ENCODE peak calls at places on chromosomes 2 and 18, in six cellular contexts. K is pancreas, T is PC-3, L is heart right ventricle, A is right atrium auricular region, G is tibial artery. N is an unnamed sample.

GRCh38 chr2:88857951-88858406 is 166.5 kb downstream of the RPIA start:
- DNase-seq in K (peak; percentile 10), T (no peak), L (no peak), A (no peak), G (no peak), N (no peak)

GRCh38 chr18:65287642-65288041 is 463.2 kb upstream of the CDH7 start:
- DNase-seq in K (no peak), T (peak; percentile 8), L (no peak), A (no peak), G (no peak), N (no peak)

GRCh38 chr2:152560163-152560562 is 157.1 kb downstream of the PRPF40A start:
- DNase-seq in K (no peak), T (peak; percentile 63), L (no peak), A (no peak), G (no peak), N (no peak)

GRCh38 chr2:199310654-199311275 is 147.0 kb downstream of the SATB2 start:
- DNase-seq in K (no peak), T (no peak), L (no peak), A (no peak), G (no peak), N (no peak)

GRCh38 chr18:23291456-23292205 is 156.3 kb downstream of the CABLES1 start:
- DNase-seq in K (no peak), T (peak; percentile 86), L (no peak), A (no peak), G (no peak), N (no peak)

GRCh38 chr18:26710460-26711096 is 154.9 kb downstream of the AQP4 start:
- DNase-seq in K (no peak), T (no peak), L (no peak), A (no peak), G (no peak), N (no peak)

GRCh38 chr2:70985956-70986355 is 7.5 kb downstream of the ANKRD53 start:
- DNase-seq in K (no peak), T (no peak), L (no peak), A (no peak), G (peak; percentile 32), N (no peak)

GRCh38 chr18:50079571-50080295 is 115.2 kb downstream of the MYO5B start:
- DNase-seq in K (peak; percentile 78), T (no peak), L (peak; percentile 78), A (no peak), G (peak; percentile 64), N (no peak)

GRCh38 chr2:190649035-190649797 is at the start of gene NAB1:
- DNase-seq in K (peak; percentile 50), T (no peak), L (peak; percentile 70), A (no peak), G (peak; percentile 82), N (peak; percentile 86)

GRCh38 chr2:1855150-1855549 is 110.8 kb upstream of the PXDN start:
- DNase-seq in K (no peak), T (no peak), L (no peak), A (no peak), G (no peak), N (no peak)

GRCh38 chr2:190713476-190713875 is 64.6 kb downstream of the NAB1 start:
- DNase-seq in K (no peak), T (no peak), L (no peak), A (no peak), G (no peak), N (no peak)

DNA sequence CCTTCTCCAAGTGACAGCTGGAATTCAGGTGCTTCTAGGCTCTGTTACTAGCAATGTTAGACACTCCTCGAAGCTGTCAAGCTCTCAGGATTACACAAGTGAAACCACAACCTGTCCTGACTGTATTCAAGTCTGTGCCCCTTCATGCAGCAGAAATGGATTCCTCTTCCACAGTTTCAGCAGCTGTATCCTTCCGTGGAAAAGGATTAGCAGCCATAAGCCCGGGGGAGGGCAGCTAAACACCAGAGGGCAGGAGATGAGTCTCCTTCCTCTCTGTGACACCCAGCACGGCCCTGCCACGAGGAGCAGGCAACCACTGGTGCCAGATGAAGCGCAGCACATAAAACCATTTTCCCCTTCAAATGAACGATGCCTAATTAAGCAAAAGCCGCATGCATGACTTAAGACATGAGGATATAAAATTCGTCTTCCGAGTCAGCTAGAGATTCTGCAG is 1.2 kb downstream of the ST3GAL5 start:
- DNase-seq in K (peak; percentile 33), T (peak; percentile 34), L (peak; percentile 62), A (peak; percentile 76), G (peak; percentile 79), N (no peak)
- H3K27ac ChIP-seq in K (peak overlapping the region; percentile 47), T (no peak overlapping the region), L (peak overlapping the region; percentile 60), A (peak overlapping the region; percentile 80), G (peak overlapping the region; percentile 77), N (peak overlapping the region; percentile 93)

GRCh38 chr2:228681426-228681825 is 499.9 kb upstream of the SPHKAP start:
- DNase-seq in K (no peak), T (peak; percentile 66), L (no peak), A (no peak), G (no peak), N (no peak)
- TF ChIP-seq CTCF in K (peak; percentile 36), T (peak; percentile 66), L (peak; percentile 45), A (peak; percentile 61), G (peak; percentile 49), N (no peak)

DNA sequence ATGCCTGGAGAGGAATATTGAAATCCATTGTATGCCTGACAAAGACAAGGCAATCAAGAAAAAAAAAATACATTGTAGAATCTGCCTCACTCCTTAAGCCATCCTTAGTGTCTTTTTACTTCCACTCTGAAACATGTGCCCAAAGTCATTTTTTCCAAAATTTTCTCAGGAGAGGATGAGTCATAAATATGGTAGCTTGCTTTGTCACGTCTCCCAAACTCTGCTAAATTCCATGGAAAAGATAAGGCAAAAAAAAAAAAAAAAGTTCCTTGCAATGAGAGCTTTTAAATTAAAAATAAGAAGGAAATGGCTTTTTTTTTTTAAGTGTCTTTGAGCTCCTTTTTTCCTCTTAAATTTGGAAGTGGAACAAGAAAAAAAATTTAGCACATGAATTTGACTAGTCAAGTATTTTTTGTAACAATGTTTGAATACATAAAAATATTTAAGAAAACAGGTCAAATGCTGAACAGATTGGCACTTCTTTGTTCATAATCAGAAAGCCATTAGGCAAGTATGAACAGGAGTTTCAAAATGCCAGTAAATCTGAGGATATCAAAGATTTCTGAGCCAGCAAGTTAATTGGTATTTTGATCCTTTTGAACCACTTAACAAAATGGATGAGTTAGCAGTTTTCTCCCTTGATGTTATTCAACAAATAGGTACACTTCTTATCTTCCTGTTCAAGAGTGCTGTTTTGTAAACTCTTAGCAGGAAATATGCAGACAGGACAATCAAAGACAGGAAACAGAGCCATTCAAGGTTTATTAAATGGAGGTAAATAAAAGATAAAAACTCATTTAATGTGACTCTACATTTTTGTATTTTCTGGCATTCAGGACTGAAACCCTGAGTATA is 247.3 kb upstream of the SP5 start:
- DNase-seq in K (no peak), T (no peak), L (no peak), A (no peak), G (no peak), N (no peak)
- H3K4me3 ChIP-seq in K (no peak overlapping the region), T (no peak overlapping the region), L (no peak overlapping the region), A (no peak overlapping the region), G (no peak overlapping the region), N (no peak overlapping the region)

GRCh38 chr2:222655406-222655747 is 515 bp downstream of the FARSB start:
- DNase-seq in K (no peak), T (peak; percentile 13), L (no peak), A (no peak), G (no peak), N (no peak)
- H3K27ac ChIP-seq in K (peak overlapping the region; percentile 95), T (peak overlapping the region; percentile 91), L (peak overlapping the region; percentile 82), A (peak overlapping the region; percentile 85), G (peak overlapping the region; percentile 81), N (peak overlapping the region; percentile 80)

DNA sequence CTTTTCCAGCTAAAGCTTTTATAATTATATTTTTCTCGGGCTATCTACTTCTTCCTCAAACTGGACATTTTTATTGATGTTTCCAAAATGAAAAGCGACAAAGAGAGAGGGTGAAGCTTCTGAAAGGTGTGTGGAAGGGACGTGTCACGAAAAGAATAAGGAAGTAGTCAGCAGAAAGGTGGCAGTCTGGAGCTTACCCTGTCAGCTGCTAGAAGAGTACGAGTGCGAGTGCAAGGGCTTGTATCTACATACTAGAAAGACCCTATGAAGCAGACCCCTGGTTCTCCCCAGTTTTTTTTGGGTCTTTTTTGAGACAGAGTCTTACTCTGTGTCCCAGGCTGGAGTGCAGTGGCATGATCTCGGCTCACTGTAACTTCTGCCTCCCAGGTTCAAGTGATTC is 14.6 kb downstream of the FHL2 start:
- DNase-seq in K (no peak), T (no peak), L (no peak), A (no peak), G (peak; percentile 28), N (no peak)
- TF ChIP-seq CTCF in K (no peak), T (no peak), L (no peak), A (peak; percentile 43), G (no peak), N (no peak)

N was measured in coronary artery.